ENCODE peak calls at places on chromosomes 12 and 14, in four cellular contexts. K is IMR-90, G is H1, Z is mesendoderm. M is an unnamed sample.

GRCh38 chr14:54651649-54652048 is 84.7 kb downstream of the SAMD4A start:
- DNase-seq in K (no peak), G (no peak), Z (no peak), M (no peak)

GRCh38 chr12:55929306-55929791 is 1.6 kb upstream of the DGKA start:
- DNase-seq in K (no peak), G (no peak), Z (no peak), M (no peak)

GRCh38 chr14:73700325-73700724 is 13.9 kb downstream of the PNMA1 start:
- DNase-seq in K (no peak), G (no peak), Z (no peak), M (no peak)

GRCh38 chr12:8890313-8891084 is 23.8 kb upstream of the PHC1 start:
- DNase-seq in K (peak; percentile 22), G (no peak), Z (peak; percentile 78), M (peak; percentile 73)

GRCh38 chr12:50988051-50988450 is 35.7 kb downstream of the HIGD1C start:
- DNase-seq in K (peak; percentile 64), G (no peak), Z (no peak), M (no peak)

GRCh38 chr14:104865631-104866441 is 768 bp downstream of the CEP170B start:
- DNase-seq in K (peak; percentile 67), G (no peak), Z (peak; percentile 83), M (peak; percentile 64)

GRCh38 chr14:21267886-21268611 is 1.2 kb downstream of the HNRNPC start:
- DNase-seq in K (peak; percentile 49), G (no peak), Z (no peak), M (no peak)

GRCh38 chr12:25518512-25518911 is 34.6 kb downstream of the LMNTD1 start:
- DNase-seq in K (peak; percentile 61), G (no peak), Z (no peak), M (no peak)

GRCh38 chr14:101965145-101965531 is 765 bp downstream of the DYNC1H1 start:
- DNase-seq in K (peak; percentile 57), G (no peak), Z (peak; percentile 68), M (peak; percentile 61)

GRCh38 chr14:69592923-69593677 is 18.3 kb upstream of the SUSD6 start:
- DNase-seq in K (peak; percentile 69), G (no peak), Z (no peak), M (no peak)

GRCh38 chr12:31600252-31600651 is 9.3 kb upstream of the DENND5B start:
- DNase-seq in K (no peak), G (no peak), Z (peak; percentile 46), M (peak; percentile 79)

GRCh38 chr12:20342111-20342510 is 26.2 kb upstream of the PDE3A start:
- DNase-seq in K (peak; percentile 38), G (no peak), Z (no peak), M (no peak)

GRCh38 chr12:82055391-82055790 is 296.2 kb upstream of the PPFIA2 start:
- DNase-seq in K (no peak), G (no peak), Z (peak; percentile 59), M (no peak)

GRCh38 chr12:2034633-2035420 is 18.0 kb upstream of the CACNA1C start:
- DNase-seq in K (peak; percentile 66), G (peak; percentile 67), Z (peak; percentile 88), M (peak; percentile 93)

GRCh38 chr12:41983394-41983793 is 161.3 kb downstream of the GXYLT1 start:
- DNase-seq in K (no peak), G (no peak), Z (no peak), M (no peak)

GRCh38 chr12:32494676-32495075 is 95.3 kb downstream of the FGD4 start:
- DNase-seq in K (no peak), G (no peak), Z (peak; percentile 32), M (no peak)

GRCh38 chr12:122060069-122060468 is 18.5 kb upstream of the MLXIP start:
- DNase-seq in K (no peak), G (no peak), Z (no peak), M (no peak)

GRCh38 chr14:68819260-68819691 is 26.4 kb upstream of the ZFP36L1 start:
- DNase-seq in K (peak; percentile 66), G (no peak), Z (peak; percentile 92), M (peak; percentile 76)

GRCh38 chr12:21248679-21249078 is 86.0 kb downstream of the SLCO1A2 start:
- DNase-seq in K (no peak), G (no peak), Z (peak; percentile 19), M (no peak)

GRCh38 chr14:71290960-71291466 is 383.8 kb downstream of the PCNX1 start:
- DNase-seq in K (peak; percentile 93), G (no peak), Z (peak; percentile 8), M (no peak)

GRCh38 chr12:114164354-114164753 is 198.2 kb upstream of the RBM19 start:
- DNase-seq in K (no peak), G (no peak), Z (no peak), M (no peak)

GRCh38 chr12:67748761-67749075 is 100.2 kb downstream of the DYRK2 start:
- DNase-seq in K (peak; percentile 33), G (no peak), Z (no peak), M (no peak)

GRCh38 chr14:74133833-74134481 is 49.2 kb downstream of the LIN52 start:
- DNase-seq in K (no peak), G (no peak), Z (peak; percentile 5), M (no peak)

GRCh38 chr12:80815351-80815750 is 98.6 kb downstream of the MYF5 start:
- DNase-seq in K (peak; percentile 77), G (no peak), Z (no peak), M (no peak)
- H3K56ac ChIP-seq in K (no peak overlapping the region), G (no peak overlapping the region), Z (no peak overlapping the region), M (no peak overlapping the region)

GRCh38 chr12:133130808-133131128 is 341 bp downstream of the ZNF10 start:
- DNase-seq in K (no peak), G (no peak), Z (no peak), M (no peak)

GRCh38 chr12:133130038-133130807 is at the start of the genes ZNF10 and ZNF891:
- DNase-seq in K (peak; percentile 96), G (peak; percentile 88), Z (peak; percentile 97), M (peak; percentile 98)

DNA sequence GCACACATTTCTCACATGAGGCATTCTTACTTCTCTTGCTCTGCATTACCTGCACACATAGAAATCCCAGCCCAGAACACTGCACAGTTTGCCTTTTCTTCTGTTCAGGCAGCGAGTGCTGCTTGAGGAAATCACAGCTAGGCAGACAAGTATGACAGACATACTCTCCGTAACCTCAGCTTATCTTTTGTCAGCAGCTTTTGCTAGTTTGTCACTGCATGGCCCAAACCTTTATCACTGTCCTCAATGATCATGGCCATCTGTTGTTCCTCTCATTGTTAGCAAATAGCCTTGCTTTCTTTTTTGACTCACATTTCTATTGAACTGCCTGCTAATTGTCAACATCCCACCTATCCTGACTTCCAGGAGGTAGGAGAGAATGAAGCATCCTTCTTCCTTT is 5.3 kb downstream of the ZNF10 start:
- DNase-seq in K (no peak), G (no peak), Z (no peak), M (no peak)
- H3K56ac ChIP-seq in K (no peak overlapping the region), G (no peak overlapping the region), Z (no peak overlapping the region), M (no peak overlapping the region)

GRCh38 chr12:15982071-15982470 is 70.9 kb downstream of the DERA start:
- DNase-seq in K (peak; percentile 17), G (no peak), Z (no peak), M (no peak)
- H3K56ac ChIP-seq in K (no peak overlapping the region), G (no peak overlapping the region), Z (no peak overlapping the region), M (no peak overlapping the region)

DNA sequence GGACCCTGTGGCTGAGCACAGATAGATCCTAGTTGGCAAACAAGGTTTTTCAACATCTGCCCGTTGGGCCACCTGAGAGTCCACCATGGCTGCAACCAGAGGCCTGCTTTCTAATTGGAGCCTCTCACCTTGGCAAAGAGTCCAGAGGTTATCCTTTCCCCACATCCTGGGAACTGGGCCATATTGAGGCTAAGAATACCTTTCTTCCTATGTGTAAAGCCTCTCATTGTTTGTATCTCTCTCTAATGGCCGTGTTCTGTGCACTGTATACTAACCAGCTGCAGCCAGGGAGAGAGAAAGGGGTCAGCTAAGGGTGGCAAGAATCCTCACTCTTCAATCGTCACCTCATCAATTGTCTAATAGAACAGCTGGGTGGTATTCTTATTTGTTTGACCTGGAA is 79.1 kb upstream of the ST8SIA1 start:
- DNase-seq in K (no peak), G (no peak), Z (no peak), M (no peak)
- H3K56ac ChIP-seq in K (no peak overlapping the region), G (no peak overlapping the region), Z (no peak overlapping the region), M (no peak overlapping the region)

DNA sequence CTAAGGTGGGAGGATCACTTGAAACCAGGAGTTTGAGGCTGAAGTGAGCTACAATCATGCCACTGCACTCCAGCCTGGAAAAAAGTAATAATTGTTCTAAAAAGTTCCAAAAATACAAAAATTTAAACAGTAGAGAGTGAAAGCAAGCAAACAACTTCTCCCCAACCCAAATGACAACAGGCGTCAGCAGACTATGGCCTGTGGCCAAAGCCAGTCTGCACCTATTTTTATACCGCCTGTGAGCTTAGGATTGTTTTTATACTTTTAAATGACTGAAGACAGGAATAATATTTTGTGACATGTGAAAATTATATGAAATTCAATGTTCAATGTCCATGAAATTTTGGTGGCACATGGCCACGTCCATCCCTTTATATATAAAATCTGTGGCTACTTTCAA is 48.2 kb upstream of the TMCC3 start:
- DNase-seq in K (no peak), G (no peak), Z (no peak), M (no peak)
- H3K56ac ChIP-seq in K (no peak overlapping the region), G (no peak overlapping the region), Z (no peak overlapping the region), M (no peak overlapping the region)

GRCh38 chr14:76964695-76965094 is 63.8 kb downstream of the IRF2BPL start:
- DNase-seq in K (no peak), G (no peak), Z (no peak), M (no peak)

GRCh38 chr14:76962303-76962660 is 66.2 kb downstream of the IRF2BPL start:
- DNase-seq in K (no peak), G (no peak), Z (no peak), M (no peak)

GRCh38 chr14:76958975-76959710 is 69.4 kb downstream of the IRF2BPL start:
- DNase-seq in K (peak; percentile 72), G (no peak), Z (no peak), M (no peak)

GRCh38 chr14:76963366-76963765 is 65.1 kb downstream of the IRF2BPL start:
- DNase-seq in K (no peak), G (no peak), Z (no peak), M (no peak)

DNA sequence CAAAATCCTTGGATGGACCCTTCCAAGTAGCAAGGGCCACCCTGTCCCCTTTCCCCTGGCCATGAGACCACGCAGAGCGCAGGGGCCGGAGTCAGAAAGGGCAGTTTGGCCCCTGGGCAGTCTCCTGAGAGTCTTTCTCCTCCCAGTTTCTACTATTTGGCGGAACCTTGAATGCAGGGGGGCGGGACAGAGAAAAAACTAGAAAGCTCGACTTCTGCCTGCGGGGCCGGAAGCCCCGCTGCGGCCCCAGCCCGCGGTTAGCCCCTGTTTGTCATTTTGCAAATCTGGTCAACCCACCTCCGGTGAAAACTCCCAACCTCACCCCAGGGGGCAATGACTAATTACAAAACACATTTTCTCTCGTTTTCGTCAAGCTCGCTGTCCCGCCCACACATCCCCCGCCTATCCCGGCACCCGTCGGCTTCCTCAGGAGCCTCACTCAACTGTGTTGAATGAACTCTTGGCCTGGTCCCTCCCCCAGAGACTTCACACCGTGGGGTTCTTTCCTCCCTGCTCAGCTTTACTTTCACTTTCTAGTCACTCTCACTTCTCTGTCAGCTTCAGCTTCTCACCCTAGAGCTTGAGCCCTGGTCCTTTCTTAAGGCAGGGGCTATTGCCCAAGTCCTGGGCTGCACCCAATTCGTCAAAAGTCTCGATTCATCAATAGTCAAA is 66.7 kb downstream of the IRF2BPL start:
- DNase-seq in K (peak; percentile 97), G (peak; percentile 99), Z (peak; percentile 99), M (peak; percentile 99)
- H3K56ac ChIP-seq in K (peak overlapping the region; percentile 97), G (peak overlapping the region; percentile 44), Z (peak overlapping the region; percentile 90), M (no peak overlapping the region)

GRCh38 chr12:85564786-85565185 is 271.4 kb downstream of the RASSF9 start:
- DNase-seq in K (no peak), G (no peak), Z (no peak), M (no peak)
- H3K56ac ChIP-seq in K (no peak overlapping the region), G (no peak overlapping the region), Z (no peak overlapping the region), M (no peak overlapping the region)

M was measured in H9.